ENCODE peak calls at places on chromosomes 16 and 17, in six cellular contexts. P, O, F, T, K and J are unnamed samples.

GRCh38 chr16:66287416-66287815 is 79.1 kb upstream of the CDH5 start:
- DNase-seq in P (no peak), O (no peak), F (no peak), T (no peak), K (no peak), J (no peak)

GRCh38 chr17:48595107-48595999 is 1.8 kb upstream of the HOXB5 start:
- DNase-seq in P (no peak), O (no peak), F (no peak), T (no peak), K (no peak), J (no peak)

GRCh38 chr17:82051776-82052637 is at the start of the genes GPS1 and RFNG:
- DNase-seq in P (no peak), O (peak), F (no peak), T (peak), K (peak), J (no peak)

GRCh38 chr17:62178579-62178978 is 113.5 kb upstream of the MED13 start:
- DNase-seq in P (no peak), O (peak), F (peak), T (no peak), K (no peak), J (peak)

GRCh38 chr16:66580605-66581209 is 1.4 kb downstream of the CMTM2 start:
- DNase-seq in P (no peak), O (peak), F (peak), T (no peak), K (peak), J (peak)

GRCh38 chr16:24689128-24689527 is 40.3 kb upstream of the TNRC6A start:
- DNase-seq in P (no peak), O (no peak), F (no peak), T (peak), K (peak), J (peak)

GRCh38 chr16:16071631-16072244 is 122.3 kb downstream of the ABCC1 start:
- DNase-seq in P (no peak), O (no peak), F (peak), T (peak), K (peak), J (no peak)

GRCh38 chr17:72937687-72938086 is 154.8 kb downstream of the SLC39A11 start:
- DNase-seq in P (no peak), O (no peak), F (no peak), T (no peak), K (no peak), J (no peak)

GRCh38 chr16:1073566-1074378 is 1.2 kb downstream of the SSTR5 start:
- DNase-seq in P (no peak), O (no peak), F (no peak), T (peak), K (no peak), J (no peak)

GRCh38 chr16:22296225-22297113 is 740 bp upstream of the POLR3E start:
- DNase-seq in P (no peak), O (peak), F (no peak), T (no peak), K (no peak), J (no peak)

GRCh38 chr17:79090503-79091372 is 16.1 kb downstream of the ENGASE start:
- DNase-seq in P (no peak), O (no peak), F (no peak), T (no peak), K (peak), J (no peak)

GRCh38 chr17:517181-517580 is 164.6 kb upstream of the RPH3AL start:
- DNase-seq in P (no peak), O (no peak), F (no peak), T (no peak), K (no peak), J (no peak)

GRCh38 chr16:85393674-85394510 is 219.2 kb upstream of the GSE1 start:
- DNase-seq in P (no peak), O (no peak), F (peak), T (peak), K (peak), J (no peak)

GRCh38 chr17:42282478-42283080 is 5.7 kb upstream of the STAT5A start:
- DNase-seq in P (no peak), O (no peak), F (no peak), T (no peak), K (no peak), J (no peak)

GRCh38 chr16:51147776-51148673 is 3.0 kb downstream of the SALL1 start:
- DNase-seq in P (no peak), O (no peak), F (no peak), T (no peak), K (no peak), J (no peak)

GRCh38 chr17:18228176-18228682 is 2.8 kb downstream of the LLGL1 start:
- DNase-seq in P (no peak), O (no peak), F (no peak), T (no peak), K (no peak), J (no peak)

GRCh38 chr16:4410335-4411075 is 5.9 kb downstream of the CORO7 start:
- DNase-seq in P (no peak), O (no peak), F (peak), T (no peak), K (peak), J (peak)

GRCh38 chr17:885971-886571 is 93.5 kb downstream of the NXN start:
- DNase-seq in P (no peak), O (no peak), F (no peak), T (peak), K (no peak), J (no peak)

GRCh38 chr17:19386974-19387920 is at the start of gene MFAP4:
- DNase-seq in P (peak), O (no peak), F (peak), T (peak), K (peak), J (peak)

GRCh38 chr17:12402963-12403622 is 262.6 kb upstream of the MYOCD start:
- DNase-seq in P (no peak), O (no peak), F (peak), T (no peak), K (peak), J (peak)

GRCh38 chr17:16214190-16215001 is 938 bp downstream of the NCOR1 start:
- DNase-seq in P (no peak), O (no peak), F (no peak), T (no peak), K (peak), J (no peak)

GRCh38 chr16:50296807-50297206 is 30.5 kb downstream of the ADCY7 start:
- DNase-seq in P (no peak), O (no peak), F (no peak), T (peak), K (no peak), J (no peak)

GRCh38 chr16:65728652-65729051 is 606.8 kb upstream of the CDH11 start:
- DNase-seq in P (no peak), O (no peak), F (no peak), T (no peak), K (no peak), J (no peak)